ENCODE peak calls at places on chromosomes 11 and 22, in seven cellular contexts. One of them, this sample, is unnamed.

GRCh38 chr11:122441702-122442092 is 213.8 kb upstream of the UBASH3B start:
- DNase-seq in stimulated activated CD4-positive, alpha-beta T cell treated with anti-CD3 and anti-CD28 coated beads, Interleukin-4, amount 100 ng/mL, for 4 hours: no peak
- DNase-seq in HEK293T: no peak
- DNase-seq in sciatic nerve: no peak
- DNase-seq in HS-27A: no peak
- DNase-seq in skeletal muscle cell: no peak
- DNase-seq in NCI-H1417: no peak
- DNase-seq in this sample: no peak

GRCh38 chr11:115999437-115999836 is 495.2 kb upstream of the CADM1 start:
- DNase-seq in stimulated activated CD4-positive, alpha-beta T cell treated with anti-CD3 and anti-CD28 coated beads, Interleukin-4, amount 100 ng/mL, for 4 hours: no peak
- DNase-seq in HEK293T: no peak
- DNase-seq in sciatic nerve: no peak
- DNase-seq in HS-27A: no peak
- DNase-seq in skeletal muscle cell: no peak
- DNase-seq in NCI-H1417: no peak
- DNase-seq in this sample: no peak

GRCh38 chr11:118834428-118835028 is 43.6 kb upstream of the DDX6 start:
- DNase-seq in stimulated activated CD4-positive, alpha-beta T cell treated with anti-CD3 and anti-CD28 coated beads, Interleukin-4, amount 100 ng/mL, for 4 hours: no peak
- DNase-seq in HEK293T: no peak
- DNase-seq in sciatic nerve: no peak
- DNase-seq in HS-27A: no peak
- DNase-seq in skeletal muscle cell: no peak
- DNase-seq in NCI-H1417: no peak
- DNase-seq in this sample: no peak

GRCh38 chr11:96073536-96073935 is 149.6 kb upstream of the MTMR2 start:
- DNase-seq in stimulated activated CD4-positive, alpha-beta T cell treated with anti-CD3 and anti-CD28 coated beads, Interleukin-4, amount 100 ng/mL, for 4 hours: no peak
- DNase-seq in HEK293T: no peak
- DNase-seq in sciatic nerve: no peak
- DNase-seq in HS-27A: no peak
- DNase-seq in skeletal muscle cell: no peak
- DNase-seq in NCI-H1417: no peak
- DNase-seq in this sample: no peak

GRCh38 chr11:1705121-1706052 is 8.4 kb downstream of the KRTAP5-6 start:
- DNase-seq in stimulated activated CD4-positive, alpha-beta T cell treated with anti-CD3 and anti-CD28 coated beads, Interleukin-4, amount 100 ng/mL, for 4 hours: no peak
- DNase-seq in HEK293T: no peak
- DNase-seq in sciatic nerve: no peak
- DNase-seq in HS-27A: no peak
- DNase-seq in skeletal muscle cell: no peak
- DNase-seq in NCI-H1417: peak; percentile 16
- DNase-seq in this sample: no peak

GRCh38 chr22:37803636-37804371 is 3.9 kb upstream of the GCAT start:
- DNase-seq in stimulated activated CD4-positive, alpha-beta T cell treated with anti-CD3 and anti-CD28 coated beads, Interleukin-4, amount 100 ng/mL, for 4 hours: no peak
- DNase-seq in HEK293T: no peak
- DNase-seq in sciatic nerve: no peak
- DNase-seq in HS-27A: no peak
- DNase-seq in skeletal muscle cell: no peak
- DNase-seq in NCI-H1417: no peak
- DNase-seq in this sample: no peak

GRCh38 chr22:43222987-43223386 is 36.1 kb upstream of the TTLL12 start:
- DNase-seq in stimulated activated CD4-positive, alpha-beta T cell treated with anti-CD3 and anti-CD28 coated beads, Interleukin-4, amount 100 ng/mL, for 4 hours: no peak
- DNase-seq in HEK293T: no peak
- DNase-seq in sciatic nerve: no peak
- DNase-seq in HS-27A: no peak
- DNase-seq in skeletal muscle cell: no peak
- DNase-seq in NCI-H1417: no peak
- DNase-seq in this sample: no peak

GRCh38 chr11:45756384-45757010 is 48.5 kb upstream of the SLC35C1 start:
- DNase-seq in stimulated activated CD4-positive, alpha-beta T cell treated with anti-CD3 and anti-CD28 coated beads, Interleukin-4, amount 100 ng/mL, for 4 hours: no peak
- DNase-seq in HEK293T: no peak
- DNase-seq in sciatic nerve: no peak
- DNase-seq in HS-27A: no peak
- DNase-seq in skeletal muscle cell: no peak
- DNase-seq in NCI-H1417: no peak
- DNase-seq in this sample: no peak

GRCh38 chr22:39206491-39206890 is 38.3 kb downstream of the PDGFB start:
- DNase-seq in stimulated activated CD4-positive, alpha-beta T cell treated with anti-CD3 and anti-CD28 coated beads, Interleukin-4, amount 100 ng/mL, for 4 hours: no peak
- DNase-seq in HEK293T: no peak
- DNase-seq in sciatic nerve: peak; percentile 55
- DNase-seq in HS-27A: no peak
- DNase-seq in skeletal muscle cell: no peak
- DNase-seq in NCI-H1417: no peak
- DNase-seq in this sample: no peak

GRCh38 chr11:34050536-34050935 is 995 bp upstream of the CAPRIN1 start:
- DNase-seq in stimulated activated CD4-positive, alpha-beta T cell treated with anti-CD3 and anti-CD28 coated beads, Interleukin-4, amount 100 ng/mL, for 4 hours: no peak
- DNase-seq in HEK293T: no peak
- DNase-seq in sciatic nerve: no peak
- DNase-seq in HS-27A: no peak
- DNase-seq in skeletal muscle cell: peak; percentile 76
- DNase-seq in NCI-H1417: peak; percentile 63
- DNase-seq in this sample: no peak

GRCh38 chr22:29855611-29856181 is 17.6 kb upstream of the ASCC2 start:
- DNase-seq in stimulated activated CD4-positive, alpha-beta T cell treated with anti-CD3 and anti-CD28 coated beads, Interleukin-4, amount 100 ng/mL, for 4 hours: no peak
- DNase-seq in HEK293T: no peak
- DNase-seq in sciatic nerve: no peak
- DNase-seq in HS-27A: no peak
- DNase-seq in skeletal muscle cell: no peak
- DNase-seq in NCI-H1417: no peak
- DNase-seq in this sample: no peak

GRCh38 chr11:133639408-133639807 is 107.1 kb upstream of the OPCML start:
- DNase-seq in stimulated activated CD4-positive, alpha-beta T cell treated with anti-CD3 and anti-CD28 coated beads, Interleukin-4, amount 100 ng/mL, for 4 hours: no peak
- DNase-seq in HEK293T: no peak
- DNase-seq in sciatic nerve: no peak
- DNase-seq in HS-27A: no peak
- DNase-seq in skeletal muscle cell: no peak
- DNase-seq in NCI-H1417: no peak
- DNase-seq in this sample: no peak

GRCh38 chr11:15484398-15484797 is 369.7 kb downstream of the INSC start:
- DNase-seq in stimulated activated CD4-positive, alpha-beta T cell treated with anti-CD3 and anti-CD28 coated beads, Interleukin-4, amount 100 ng/mL, for 4 hours: no peak
- DNase-seq in HEK293T: no peak
- DNase-seq in sciatic nerve: no peak
- DNase-seq in HS-27A: no peak
- DNase-seq in skeletal muscle cell: no peak
- DNase-seq in NCI-H1417: no peak
- DNase-seq in this sample: no peak

GRCh38 chr11:3738723-3739122 is 58.6 kb downstream of the NUP98 start:
- DNase-seq in stimulated activated CD4-positive, alpha-beta T cell treated with anti-CD3 and anti-CD28 coated beads, Interleukin-4, amount 100 ng/mL, for 4 hours: no peak
- DNase-seq in HEK293T: no peak
- DNase-seq in sciatic nerve: no peak
- DNase-seq in HS-27A: no peak
- DNase-seq in skeletal muscle cell: no peak
- DNase-seq in NCI-H1417: no peak
- DNase-seq in this sample: no peak

GRCh38 chr11:106092446-106092845 is 15.0 kb downstream of the AASDHPPT start:
- DNase-seq in stimulated activated CD4-positive, alpha-beta T cell treated with anti-CD3 and anti-CD28 coated beads, Interleukin-4, amount 100 ng/mL, for 4 hours: no peak
- DNase-seq in HEK293T: no peak
- DNase-seq in sciatic nerve: no peak
- DNase-seq in HS-27A: no peak
- DNase-seq in skeletal muscle cell: no peak
- DNase-seq in NCI-H1417: no peak
- DNase-seq in this sample: no peak

GRCh38 chr22:50435701-50436115 is 39.1 kb downstream of the SBF1 start:
- DNase-seq in stimulated activated CD4-positive, alpha-beta T cell treated with anti-CD3 and anti-CD28 coated beads, Interleukin-4, amount 100 ng/mL, for 4 hours: no peak
- DNase-seq in HEK293T: no peak
- DNase-seq in sciatic nerve: no peak
- DNase-seq in HS-27A: no peak
- DNase-seq in skeletal muscle cell: no peak
- DNase-seq in NCI-H1417: no peak
- DNase-seq in this sample: no peak

GRCh38 chr11:125351045-125351867 is 144.8 kb downstream of the FEZ1 start:
- DNase-seq in stimulated activated CD4-positive, alpha-beta T cell treated with anti-CD3 and anti-CD28 coated beads, Interleukin-4, amount 100 ng/mL, for 4 hours: no peak
- DNase-seq in HEK293T: no peak
- DNase-seq in sciatic nerve: no peak
- DNase-seq in HS-27A: no peak
- DNase-seq in skeletal muscle cell: no peak
- DNase-seq in NCI-H1417: no peak
- DNase-seq in this sample: no peak

GRCh38 chr11:126993599-126993998 is 7.0 kb downstream of the KIRREL3 start:
- DNase-seq in stimulated activated CD4-positive, alpha-beta T cell treated with anti-CD3 and anti-CD28 coated beads, Interleukin-4, amount 100 ng/mL, for 4 hours: no peak
- DNase-seq in HEK293T: no peak
- DNase-seq in sciatic nerve: no peak
- DNase-seq in HS-27A: no peak
- DNase-seq in skeletal muscle cell: no peak
- DNase-seq in NCI-H1417: no peak
- DNase-seq in this sample: no peak

GRCh38 chr22:20227363-20227762 is 40.8 kb downstream of the RTN4R start:
- DNase-seq in stimulated activated CD4-positive, alpha-beta T cell treated with anti-CD3 and anti-CD28 coated beads, Interleukin-4, amount 100 ng/mL, for 4 hours: no peak
- DNase-seq in HEK293T: no peak
- DNase-seq in sciatic nerve: no peak
- DNase-seq in HS-27A: no peak
- DNase-seq in skeletal muscle cell: no peak
- DNase-seq in NCI-H1417: no peak
- DNase-seq in this sample: no peak

GRCh38 chr11:42802211-42802918 is 509.4 kb upstream of the API5 start:
- DNase-seq in stimulated activated CD4-positive, alpha-beta T cell treated with anti-CD3 and anti-CD28 coated beads, Interleukin-4, amount 100 ng/mL, for 4 hours: no peak
- DNase-seq in HEK293T: no peak
- DNase-seq in sciatic nerve: no peak
- DNase-seq in HS-27A: no peak
- DNase-seq in skeletal muscle cell: no peak
- DNase-seq in NCI-H1417: no peak
- DNase-seq in this sample: no peak

GRCh38 chr22:19806213-19807160 is 45.9 kb downstream of the TBX1 start:
- DNase-seq in stimulated activated CD4-positive, alpha-beta T cell treated with anti-CD3 and anti-CD28 coated beads, Interleukin-4, amount 100 ng/mL, for 4 hours: no peak
- DNase-seq in HEK293T: no peak
- DNase-seq in sciatic nerve: peak; percentile 67
- DNase-seq in HS-27A: no peak
- DNase-seq in skeletal muscle cell: no peak
- DNase-seq in NCI-H1417: peak; percentile 78
- DNase-seq in this sample: no peak

GRCh38 chr22:31107206-31108118 is at the start of gene SELENOM:
- DNase-seq in stimulated activated CD4-positive, alpha-beta T cell treated with anti-CD3 and anti-CD28 coated beads, Interleukin-4, amount 100 ng/mL, for 4 hours: peak; percentile 82
- DNase-seq in HEK293T: peak; percentile 99
- DNase-seq in sciatic nerve: peak; percentile 97
- DNase-seq in HS-27A: peak; percentile 89
- DNase-seq in skeletal muscle cell: peak; percentile 94
- DNase-seq in NCI-H1417: peak; percentile 56
- DNase-seq in this sample: peak; percentile 85

GRCh38 chr11:100680070-100680469 is 7.0 kb upstream of the ARHGAP42 start:
- DNase-seq in stimulated activated CD4-positive, alpha-beta T cell treated with anti-CD3 and anti-CD28 coated beads, Interleukin-4, amount 100 ng/mL, for 4 hours: no peak
- DNase-seq in HEK293T: no peak
- DNase-seq in sciatic nerve: no peak
- DNase-seq in HS-27A: no peak
- DNase-seq in skeletal muscle cell: no peak
- DNase-seq in NCI-H1417: no peak
- DNase-seq in this sample: no peak

GRCh38 chr11:16193897-16194381 is 162.4 kb downstream of the SOX6 start:
- DNase-seq in stimulated activated CD4-positive, alpha-beta T cell treated with anti-CD3 and anti-CD28 coated beads, Interleukin-4, amount 100 ng/mL, for 4 hours: no peak
- DNase-seq in HEK293T: no peak
- DNase-seq in sciatic nerve: no peak
- DNase-seq in HS-27A: no peak
- DNase-seq in skeletal muscle cell: no peak
- DNase-seq in NCI-H1417: no peak
- DNase-seq in this sample: no peak

GRCh38 chr11:10355257-10355661 is 50.4 kb downstream of the ADM start:
- DNase-seq in stimulated activated CD4-positive, alpha-beta T cell treated with anti-CD3 and anti-CD28 coated beads, Interleukin-4, amount 100 ng/mL, for 4 hours: no peak
- DNase-seq in HEK293T: no peak
- DNase-seq in sciatic nerve: no peak
- DNase-seq in HS-27A: no peak
- DNase-seq in skeletal muscle cell: peak; percentile 86
- DNase-seq in NCI-H1417: no peak
- DNase-seq in this sample: no peak

GRCh38 chr11:116840746-116841296 is 3.4 kb upstream of the APOA1 start:
- DNase-seq in stimulated activated CD4-positive, alpha-beta T cell treated with anti-CD3 and anti-CD28 coated beads, Interleukin-4, amount 100 ng/mL, for 4 hours: no peak
- DNase-seq in HEK293T: no peak
- DNase-seq in sciatic nerve: peak; percentile 41
- DNase-seq in HS-27A: no peak
- DNase-seq in skeletal muscle cell: no peak
- DNase-seq in NCI-H1417: no peak
- DNase-seq in this sample: no peak

GRCh38 chr11:12139144-12139881 is 28.9 kb downstream of the MICAL2 start:
- DNase-seq in stimulated activated CD4-positive, alpha-beta T cell treated with anti-CD3 and anti-CD28 coated beads, Interleukin-4, amount 100 ng/mL, for 4 hours: no peak
- DNase-seq in HEK293T: no peak
- DNase-seq in sciatic nerve: no peak
- DNase-seq in HS-27A: peak; percentile 81
- DNase-seq in skeletal muscle cell: peak; percentile 88
- DNase-seq in NCI-H1417: no peak
- DNase-seq in this sample: no peak

GRCh38 chr11:62502030-62502730 is 44.4 kb downstream of the AHNAK start:
- DNase-seq in stimulated activated CD4-positive, alpha-beta T cell treated with anti-CD3 and anti-CD28 coated beads, Interleukin-4, amount 100 ng/mL, for 4 hours: no peak
- DNase-seq in HEK293T: no peak
- DNase-seq in sciatic nerve: no peak
- DNase-seq in HS-27A: no peak
- DNase-seq in skeletal muscle cell: no peak
- DNase-seq in NCI-H1417: peak; percentile 29
- DNase-seq in this sample: no peak

GRCh38 chr11:58626915-58627483 is 4.5 kb downstream of the CNTF start:
- DNase-seq in stimulated activated CD4-positive, alpha-beta T cell treated with anti-CD3 and anti-CD28 coated beads, Interleukin-4, amount 100 ng/mL, for 4 hours: no peak
- DNase-seq in HEK293T: no peak
- DNase-seq in sciatic nerve: no peak
- DNase-seq in HS-27A: no peak
- DNase-seq in skeletal muscle cell: no peak
- DNase-seq in NCI-H1417: no peak
- DNase-seq in this sample: no peak

GRCh38 chr22:30308518-30309230 is 18.1 kb downstream of the TBC1D10A start:
- DNase-seq in stimulated activated CD4-positive, alpha-beta T cell treated with anti-CD3 and anti-CD28 coated beads, Interleukin-4, amount 100 ng/mL, for 4 hours: no peak
- DNase-seq in HEK293T: no peak
- DNase-seq in sciatic nerve: no peak
- DNase-seq in HS-27A: no peak
- DNase-seq in skeletal muscle cell: no peak
- DNase-seq in NCI-H1417: no peak
- DNase-seq in this sample: no peak

GRCh38 chr22:43268261-43268660 is 74.9 kb downstream of the SCUBE1 start:
- DNase-seq in stimulated activated CD4-positive, alpha-beta T cell treated with anti-CD3 and anti-CD28 coated beads, Interleukin-4, amount 100 ng/mL, for 4 hours: no peak
- DNase-seq in HEK293T: no peak
- DNase-seq in sciatic nerve: no peak
- DNase-seq in HS-27A: no peak
- DNase-seq in skeletal muscle cell: no peak
- DNase-seq in NCI-H1417: no peak
- DNase-seq in this sample: no peak

GRCh38 chr11:26478710-26479109 is 93.4 kb downstream of the MUC15 start:
- DNase-seq in stimulated activated CD4-positive, alpha-beta T cell treated with anti-CD3 and anti-CD28 coated beads, Interleukin-4, amount 100 ng/mL, for 4 hours: no peak
- DNase-seq in HEK293T: no peak
- DNase-seq in sciatic nerve: no peak
- DNase-seq in HS-27A: no peak
- DNase-seq in skeletal muscle cell: no peak
- DNase-seq in NCI-H1417: no peak
- DNase-seq in this sample: no peak

GRCh38 chr22:20245577-20246367 is 22.3 kb downstream of the RTN4R start:
- DNase-seq in stimulated activated CD4-positive, alpha-beta T cell treated with anti-CD3 and anti-CD28 coated beads, Interleukin-4, amount 100 ng/mL, for 4 hours: no peak
- DNase-seq in HEK293T: no peak
- DNase-seq in sciatic nerve: no peak
- DNase-seq in HS-27A: no peak
- DNase-seq in skeletal muscle cell: no peak
- DNase-seq in NCI-H1417: no peak
- DNase-seq in this sample: no peak

GRCh38 chr22:30251661-30252226 is 5.2 kb upstream of the LIF start:
- DNase-seq in stimulated activated CD4-positive, alpha-beta T cell treated with anti-CD3 and anti-CD28 coated beads, Interleukin-4, amount 100 ng/mL, for 4 hours: no peak
- DNase-seq in HEK293T: no peak
- DNase-seq in sciatic nerve: no peak
- DNase-seq in HS-27A: no peak
- DNase-seq in skeletal muscle cell: no peak
- DNase-seq in NCI-H1417: peak; percentile 2
- DNase-seq in this sample: no peak

GRCh38 chr11:104623518-104623917 is 274.7 kb downstream of the CASP12 start:
- DNase-seq in stimulated activated CD4-positive, alpha-beta T cell treated with anti-CD3 and anti-CD28 coated beads, Interleukin-4, amount 100 ng/mL, for 4 hours: no peak
- DNase-seq in HEK293T: no peak
- DNase-seq in sciatic nerve: no peak
- DNase-seq in HS-27A: peak; percentile 49
- DNase-seq in skeletal muscle cell: peak; percentile 41
- DNase-seq in NCI-H1417: no peak
- DNase-seq in this sample: no peak

GRCh38 chr11:5808500-5809121 is at the start of gene OR52N2:
- DNase-seq in stimulated activated CD4-positive, alpha-beta T cell treated with anti-CD3 and anti-CD28 coated beads, Interleukin-4, amount 100 ng/mL, for 4 hours: peak; percentile 53
- DNase-seq in HEK293T: peak; percentile 55
- DNase-seq in sciatic nerve: peak; percentile 86
- DNase-seq in HS-27A: peak; percentile 45
- DNase-seq in skeletal muscle cell: peak; percentile 15
- DNase-seq in NCI-H1417: peak; percentile 65
- DNase-seq in this sample: peak; percentile 74

This sample was measured in Kasumi-1.